ENCODE peak calls at places on chromosomes 6 and 20, in nine cellular contexts. One of them, this sample, is unnamed.

GRCh38 chr6:87088076-87088475 is 6.8 kb downstream of the CGA start:
- DNase-seq in lower leg skin: no peak
- DNase-seq in CD8-positive, alpha-beta T cell: no peak
- DNase-seq in SK-N-SH: no peak
- DNase-seq in GM13976: no peak
- DNase-seq in heart left ventricle: no peak
- DNase-seq in GM13977: no peak
- DNase-seq in lower lobe of right lung: no peak
- DNase-seq in AG09319: no peak
- DNase-seq in this sample: no peak

GRCh38 chr20:32354592-32355416 is 3.3 kb upstream of the ASXL1 start:
- DNase-seq in SK-N-SH: no peak
- DNase-seq in GM13977: peak
- DNase-seq in GM13976: no peak
- DNase-seq in AG09319: no peak
- DNase-seq in lower lobe of right lung: no peak
- DNase-seq in lower leg skin: no peak
- DNase-seq in CD8-positive, alpha-beta T cell: no peak
- DNase-seq in heart left ventricle: no peak
- DNase-seq in this sample: no peak

GRCh38 chr20:16528078-16528477 is 45.2 kb downstream of the KIF16B start:
- DNase-seq in GM13976: no peak
- DNase-seq in AG09319: peak
- DNase-seq in lower leg skin: no peak
- DNase-seq in SK-N-SH: no peak
- DNase-seq in heart left ventricle: no peak
- DNase-seq in lower lobe of right lung: no peak
- DNase-seq in GM13977: no peak
- DNase-seq in CD8-positive, alpha-beta T cell: no peak
- DNase-seq in this sample: no peak

GRCh38 chr20:51008718-51009117 is 14.2 kb downstream of the KCNG1 start:
- DNase-seq in lower lobe of right lung: no peak
- DNase-seq in CD8-positive, alpha-beta T cell: no peak
- DNase-seq in lower leg skin: no peak
- DNase-seq in GM13976: no peak
- DNase-seq in GM13977: no peak
- DNase-seq in AG09319: no peak
- DNase-seq in SK-N-SH: no peak
- DNase-seq in heart left ventricle: no peak
- DNase-seq in this sample: no peak

GRCh38 chr6:136274062-136274461 is 15.6 kb downstream of the BCLAF1 start:
- DNase-seq in SK-N-SH: no peak
- DNase-seq in lower leg skin: no peak
- DNase-seq in AG09319: no peak
- DNase-seq in GM13976: no peak
- DNase-seq in CD8-positive, alpha-beta T cell: no peak
- DNase-seq in heart left ventricle: no peak
- DNase-seq in GM13977: no peak
- DNase-seq in lower lobe of right lung: no peak
- DNase-seq in this sample: no peak

GRCh38 chr6:80523531-80523970 is 417.1 kb downstream of the BCKDHB start:
- DNase-seq in AG09319: no peak
- DNase-seq in GM13976: no peak
- DNase-seq in CD8-positive, alpha-beta T cell: no peak
- DNase-seq in SK-N-SH: no peak
- DNase-seq in heart left ventricle: peak
- DNase-seq in lower lobe of right lung: peak
- DNase-seq in GM13977: no peak
- DNase-seq in lower leg skin: peak
- DNase-seq in this sample: peak

GRCh38 chr6:15946701-15947390 is 182.0 kb upstream of the MYLIP start:
- DNase-seq in GM13976: no peak
- DNase-seq in lower leg skin: no peak
- DNase-seq in CD8-positive, alpha-beta T cell: no peak
- DNase-seq in AG09319: no peak
- DNase-seq in lower lobe of right lung: no peak
- DNase-seq in GM13977: no peak
- DNase-seq in SK-N-SH: no peak
- DNase-seq in heart left ventricle: no peak
- DNase-seq in this sample: no peak

GRCh38 chr6:36839819-36840379 is 655 bp upstream of the CPNE5 start:
- DNase-seq in SK-N-SH: peak
- DNase-seq in AG09319: no peak
- DNase-seq in lower lobe of right lung: peak
- DNase-seq in CD8-positive, alpha-beta T cell: no peak
- DNase-seq in GM13976: peak
- DNase-seq in lower leg skin: no peak
- DNase-seq in GM13977: peak
- DNase-seq in heart left ventricle: peak
- DNase-seq in this sample: peak

GRCh38 chr6:83927470-83927869 is 68.0 kb downstream of the CYB5R4 start:
- DNase-seq in AG09319: no peak
- DNase-seq in GM13976: no peak
- DNase-seq in CD8-positive, alpha-beta T cell: no peak
- DNase-seq in lower leg skin: no peak
- DNase-seq in lower lobe of right lung: no peak
- DNase-seq in heart left ventricle: no peak
- DNase-seq in SK-N-SH: no peak
- DNase-seq in GM13977: no peak
- DNase-seq in this sample: no peak

GRCh38 chr6:6564154-6564553 is 24.4 kb upstream of the LY86 start:
- DNase-seq in GM13976: no peak
- DNase-seq in CD8-positive, alpha-beta T cell: no peak
- DNase-seq in SK-N-SH: no peak
- DNase-seq in lower leg skin: no peak
- DNase-seq in heart left ventricle: no peak
- DNase-seq in AG09319: no peak
- DNase-seq in lower lobe of right lung: no peak
- DNase-seq in GM13977: no peak
- DNase-seq in this sample: no peak

GRCh38 chr20:42549496-42549895 is 640.2 kb downstream of the PTPRT start:
- DNase-seq in heart left ventricle: no peak
- DNase-seq in GM13976: no peak
- DNase-seq in lower lobe of right lung: no peak
- DNase-seq in CD8-positive, alpha-beta T cell: no peak
- DNase-seq in lower leg skin: no peak
- DNase-seq in SK-N-SH: no peak
- DNase-seq in AG09319: no peak
- DNase-seq in GM13977: no peak
- DNase-seq in this sample: no peak

GRCh38 chr6:33610779-33611421 is 10.2 kb upstream of the ITPR3 start:
- DNase-seq in GM13976: no peak
- DNase-seq in lower lobe of right lung: no peak
- DNase-seq in GM13977: no peak
- DNase-seq in SK-N-SH: peak
- DNase-seq in lower leg skin: no peak
- DNase-seq in heart left ventricle: no peak
- DNase-seq in AG09319: no peak
- DNase-seq in CD8-positive, alpha-beta T cell: no peak
- DNase-seq in this sample: no peak
- TF ChIP-seq CTCF in GM13976: no peak
- TF ChIP-seq CTCF in lower lobe of right lung: no peak
- TF ChIP-seq CTCF in GM13977: no peak
- TF ChIP-seq CTCF in SK-N-SH: no peak
- TF ChIP-seq CTCF in lower leg skin: no peak
- TF ChIP-seq CTCF in heart left ventricle: no peak
- TF ChIP-seq CTCF in AG09319: no peak
- TF ChIP-seq CTCF in CD8-positive, alpha-beta T cell: no peak
- TF ChIP-seq CTCF in this sample: no peak

DNA sequence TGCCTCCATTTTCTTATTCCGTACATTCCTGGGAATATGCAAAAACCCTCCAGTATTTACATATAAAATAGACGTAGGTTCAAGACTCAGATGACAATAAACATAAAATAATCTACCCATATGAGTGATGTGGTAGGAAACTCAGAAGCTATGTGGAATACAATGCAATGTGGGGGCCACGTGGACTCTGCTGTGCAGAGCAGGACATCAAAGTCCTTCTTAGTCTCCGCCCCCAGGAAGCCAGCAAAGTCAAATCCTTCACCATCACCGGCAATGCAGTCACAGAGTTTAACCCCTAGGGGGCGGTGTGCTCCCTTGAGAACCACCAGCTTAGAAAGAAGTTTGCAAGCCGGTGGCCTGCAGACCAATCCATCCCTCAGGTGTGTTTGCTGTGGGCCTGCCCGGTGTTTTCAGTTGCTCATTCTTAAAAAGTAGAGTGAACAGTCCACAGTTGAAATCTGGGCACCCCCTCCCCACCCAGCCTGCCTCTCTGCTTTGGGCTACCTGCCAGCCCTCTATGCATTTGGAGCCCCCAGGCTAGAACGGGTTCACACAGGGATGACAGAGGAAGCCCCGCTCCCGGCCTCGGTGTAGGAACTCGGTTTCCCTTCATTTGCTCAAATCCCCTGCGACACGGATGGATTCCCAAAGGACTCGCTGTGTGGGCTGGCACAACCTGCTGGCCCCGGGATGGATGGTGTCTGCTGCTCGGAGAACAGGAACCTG is 59.9 kb downstream of the SULF2 start:
- DNase-seq in CD8-positive, alpha-beta T cell: peak
- DNase-seq in heart left ventricle: peak
- DNase-seq in GM13976: peak
- DNase-seq in lower leg skin: no peak
- DNase-seq in AG09319: peak
- DNase-seq in GM13977: peak
- DNase-seq in SK-N-SH: peak
- DNase-seq in lower lobe of right lung: peak
- DNase-seq in this sample: peak
- TF ChIP-seq CTCF in CD8-positive, alpha-beta T cell: peak
- TF ChIP-seq CTCF in heart left ventricle: peak
- TF ChIP-seq CTCF in GM13976: peak
- TF ChIP-seq CTCF in lower leg skin: peak
- TF ChIP-seq CTCF in AG09319: peak
- TF ChIP-seq CTCF in GM13977: peak
- TF ChIP-seq CTCF in SK-N-SH: peak
- TF ChIP-seq CTCF in lower lobe of right lung: peak
- TF ChIP-seq CTCF in this sample: peak

DNA sequence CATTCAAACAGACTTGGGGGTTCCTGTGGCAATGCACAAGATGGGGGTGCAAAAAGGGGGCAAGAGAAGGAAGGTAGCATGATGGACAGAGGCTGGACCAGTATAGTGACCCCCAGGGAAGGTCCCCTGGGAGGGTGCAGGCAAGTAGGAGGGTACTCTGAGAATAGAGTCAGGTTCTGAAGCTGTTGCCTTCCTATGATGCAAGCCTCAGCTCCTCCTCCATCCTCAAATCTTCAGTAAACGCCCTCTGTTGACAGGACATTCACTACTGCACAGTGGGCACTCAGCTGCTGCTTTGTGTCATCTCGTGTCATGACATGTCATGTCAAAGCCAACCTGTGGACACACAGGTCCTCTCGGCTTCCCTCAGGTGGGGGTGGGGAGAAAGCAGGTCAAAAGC is 5.8 kb upstream of the SDCBP2 start:
- DNase-seq in SK-N-SH: no peak
- DNase-seq in CD8-positive, alpha-beta T cell: peak
- DNase-seq in lower leg skin: no peak
- DNase-seq in lower lobe of right lung: no peak
- DNase-seq in AG09319: no peak
- DNase-seq in heart left ventricle: no peak
- DNase-seq in GM13977: no peak
- DNase-seq in GM13976: no peak
- DNase-seq in this sample: no peak
- TF ChIP-seq CTCF in SK-N-SH: no peak
- TF ChIP-seq CTCF in CD8-positive, alpha-beta T cell: no peak
- TF ChIP-seq CTCF in lower leg skin: no peak
- TF ChIP-seq CTCF in lower lobe of right lung: no peak
- TF ChIP-seq CTCF in AG09319: no peak
- TF ChIP-seq CTCF in heart left ventricle: no peak
- TF ChIP-seq CTCF in GM13977: no peak
- TF ChIP-seq CTCF in GM13976: no peak
- TF ChIP-seq CTCF in this sample: no peak

DNA sequence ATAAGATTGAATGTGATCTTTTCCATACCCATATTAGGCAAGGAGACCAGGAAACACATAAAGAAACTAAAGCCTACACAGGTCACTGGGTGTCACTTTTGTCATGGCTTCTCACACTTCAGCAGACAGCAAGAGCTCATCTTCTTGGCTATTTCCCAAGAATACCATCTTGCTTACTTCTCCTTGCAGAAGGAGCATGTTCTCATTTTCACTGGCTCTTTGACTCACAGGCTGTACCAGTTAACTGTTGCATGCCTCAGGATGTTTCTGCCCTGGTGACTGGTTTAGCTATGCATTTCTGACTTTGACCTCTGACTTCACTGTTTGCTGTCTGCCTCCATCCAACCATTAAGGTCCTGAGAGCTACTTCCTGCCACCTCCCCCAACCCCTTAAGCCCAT is 40.3 kb upstream of the OGFRL1 start:
- DNase-seq in heart left ventricle: no peak
- DNase-seq in lower lobe of right lung: no peak
- DNase-seq in SK-N-SH: no peak
- DNase-seq in CD8-positive, alpha-beta T cell: no peak
- DNase-seq in lower leg skin: no peak
- DNase-seq in GM13976: no peak
- DNase-seq in GM13977: no peak
- DNase-seq in AG09319: no peak
- DNase-seq in this sample: no peak
- TF ChIP-seq CTCF in heart left ventricle: no peak
- TF ChIP-seq CTCF in lower lobe of right lung: no peak
- TF ChIP-seq CTCF in SK-N-SH: no peak
- TF ChIP-seq CTCF in CD8-positive, alpha-beta T cell: no peak
- TF ChIP-seq CTCF in lower leg skin: no peak
- TF ChIP-seq CTCF in GM13976: no peak
- TF ChIP-seq CTCF in GM13977: no peak
- TF ChIP-seq CTCF in AG09319: no peak
- TF ChIP-seq CTCF in this sample: no peak

DNA sequence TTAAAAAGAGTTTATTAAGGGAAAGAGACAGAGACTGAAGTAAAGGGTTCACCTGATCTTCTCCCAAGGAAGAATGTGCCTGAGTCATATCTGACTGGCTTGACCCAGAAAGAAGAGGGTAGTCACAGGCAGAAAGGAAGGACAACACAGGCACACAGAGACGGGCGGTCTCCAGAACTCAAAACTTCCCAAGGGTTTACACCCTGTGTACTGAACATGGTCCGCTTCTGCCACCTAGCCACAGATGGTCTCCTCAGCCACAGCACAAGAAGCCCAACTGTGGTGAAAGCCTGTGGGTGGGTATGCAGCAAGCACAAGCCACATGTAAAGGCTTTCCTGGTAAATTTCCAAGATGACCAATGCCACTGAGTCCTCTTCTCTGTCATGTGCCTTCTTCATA is 17.2 kb downstream of the UNC5CL start:
- DNase-seq in AG09319: no peak
- DNase-seq in SK-N-SH: peak
- DNase-seq in GM13976: no peak
- DNase-seq in lower lobe of right lung: no peak
- DNase-seq in lower leg skin: no peak
- DNase-seq in GM13977: no peak
- DNase-seq in CD8-positive, alpha-beta T cell: no peak
- DNase-seq in heart left ventricle: no peak
- DNase-seq in this sample: no peak
- TF ChIP-seq CTCF in AG09319: peak
- TF ChIP-seq CTCF in SK-N-SH: peak
- TF ChIP-seq CTCF in GM13976: no peak
- TF ChIP-seq CTCF in lower lobe of right lung: no peak
- TF ChIP-seq CTCF in lower leg skin: no peak
- TF ChIP-seq CTCF in GM13977: peak
- TF ChIP-seq CTCF in CD8-positive, alpha-beta T cell: no peak
- TF ChIP-seq CTCF in heart left ventricle: peak
- TF ChIP-seq CTCF in this sample: no peak

GRCh38 chr6:116847234-116847633 is 18.4 kb upstream of the GPRC6A start:
- DNase-seq in lower lobe of right lung: no peak
- DNase-seq in GM13977: peak
- DNase-seq in heart left ventricle: no peak
- DNase-seq in CD8-positive, alpha-beta T cell: no peak
- DNase-seq in lower leg skin: no peak
- DNase-seq in AG09319: no peak
- DNase-seq in SK-N-SH: peak
- DNase-seq in GM13976: peak
- DNase-seq in this sample: no peak
- TF ChIP-seq CTCF in lower lobe of right lung: no peak
- TF ChIP-seq CTCF in GM13977: peak
- TF ChIP-seq CTCF in heart left ventricle: peak
- TF ChIP-seq CTCF in CD8-positive, alpha-beta T cell: no peak
- TF ChIP-seq CTCF in lower leg skin: no peak
- TF ChIP-seq CTCF in AG09319: no peak
- TF ChIP-seq CTCF in SK-N-SH: peak
- TF ChIP-seq CTCF in GM13976: no peak
- TF ChIP-seq CTCF in this sample: peak

This sample was measured in endothelial cell.